ENCODE peak calls at places on chromosomes 7 and 10, in five cellular contexts. I, N, Q, R and E are unnamed samples. For H3K4me1 and H3K36me3, the result is how much of the 10 kb centered on the place peaks cover.

GRCh38 chr7:157423886-157424565 is 87.2 kb downstream of the DNAJB6 start:
- DNase-seq in I (no peak), N (no peak), Q (no peak), R (no peak), E (no peak)

GRCh38 chr7:64874114-64874513 is 29.0 kb upstream of the ZNF273 start:
- DNase-seq in N (no peak), Q (no peak), I (no peak), R (no peak), E (no peak)

GRCh38 chr7:149285581-149285975 is 23.6 kb downstream of the ZNF783 start:
- DNase-seq in N (peak), R (no peak), I (peak), Q (no peak), E (peak)

GRCh38 chr7:119270644-119271043 is 1002.3 kb upstream of the KCND2 start:
- DNase-seq in Q (no peak), R (no peak), N (no peak), I (no peak), E (no peak)

GRCh38 chr7:116809636-116810266 is 52.6 kb upstream of the CAPZA2 start:
- DNase-seq in I (peak), R (no peak), N (peak), Q (no peak), E (peak)

GRCh38 chr10:90598513-90598912 is 259.3 kb downstream of the HTR7 start:
- DNase-seq in Q (no peak), N (no peak), I (no peak), R (no peak), E (no peak)

GRCh38 chr7:5514440-5515035 is 90.9 kb upstream of the TNRC18 start:
- DNase-seq in Q (no peak), I (no peak), N (no peak), R (peak), E (no peak)

GRCh38 chr7:64559206-64559605 is 3.7 kb downstream of the ZNF680 start:
- DNase-seq in N (no peak), I (peak), Q (no peak), R (no peak), E (peak)

GRCh38 chr7:266851-267840 is 22.8 kb upstream of the FOXL3 start:
- DNase-seq in I (no peak), N (no peak), R (peak), Q (no peak), E (no peak)

GRCh38 chr10:119153041-119153440 is 12.5 kb downstream of the SFXN4 start:
- DNase-seq in R (no peak), I (no peak), Q (no peak), N (no peak), E (no peak)

GRCh38 chr10:113053881-113054280 is 103.8 kb downstream of the TCF7L2 start:
- DNase-seq in N (peak), Q (no peak), I (peak), R (no peak), E (no peak)
- H3K4me1 ChIP-seq in N (half or more), Q (under half), I (half or more), R (half or more), E (under half)

DNA sequence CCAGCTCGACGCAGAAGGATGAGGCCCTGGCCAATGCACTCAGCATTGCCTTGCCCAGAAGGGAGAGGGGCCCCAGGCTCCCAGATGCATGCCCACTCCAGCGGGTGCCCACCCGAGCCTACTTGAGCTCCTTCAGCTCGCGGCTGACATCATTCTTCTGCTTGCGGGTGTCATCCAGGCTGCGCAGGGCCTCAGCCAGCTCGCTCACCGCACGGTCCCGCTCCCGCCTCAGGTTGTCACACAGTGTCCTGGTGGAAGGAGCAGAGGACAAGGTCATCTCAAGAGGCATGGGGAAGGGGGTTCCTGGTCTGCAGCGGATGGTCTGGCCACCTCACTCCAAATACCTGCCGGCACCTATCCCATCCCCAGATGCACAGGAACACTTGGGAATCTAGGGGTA is 92.8 kb downstream of the DLG5 start:
- DNase-seq in N (no peak), R (peak), Q (no peak), I (no peak), E (no peak)
- H3K36me3 ChIP-seq in N (under half), R (half or more), Q (under half), I (under half), E (under half)

GRCh38 chr10:21602313-21602712 is 68.3 kb downstream of the MLLT10 start:
- DNase-seq in R (no peak), N (no peak), Q (no peak), I (no peak), E (no peak)

GRCh38 chr10:21603721-21604120 is 69.7 kb downstream of the MLLT10 start:
- DNase-seq in Q (no peak), N (no peak), I (no peak), R (no peak), E (no peak)

GRCh38 chr10:21600804-21601512 is 66.9 kb downstream of the MLLT10 start:
- DNase-seq in N (no peak), Q (no peak), I (no peak), R (no peak), E (no peak)

GRCh38 chr10:21604651-21605050 is 70.6 kb downstream of the MLLT10 start:
- DNase-seq in N (no peak), I (peak), Q (no peak), R (no peak), E (no peak)

DNA sequence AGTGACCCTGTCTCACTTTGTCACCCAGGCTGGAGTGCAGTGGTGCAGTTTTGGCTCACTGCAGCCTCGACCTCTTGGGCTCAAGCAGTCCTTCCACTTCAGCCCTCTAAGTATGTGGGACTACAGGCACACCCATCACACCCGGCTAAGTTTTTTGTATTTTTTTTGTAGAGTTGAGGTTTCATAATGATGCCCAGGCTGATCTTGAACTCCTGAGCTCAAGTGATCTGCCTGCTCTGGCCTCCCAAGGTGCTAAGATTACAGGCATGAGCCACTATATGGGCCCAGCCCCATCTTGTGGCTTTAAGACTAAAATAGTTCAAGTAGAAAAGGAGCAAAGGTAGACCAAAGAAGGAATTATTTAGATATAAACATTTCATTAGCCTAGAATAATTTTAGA is 65.5 kb downstream of the MLLT10 start:
- DNase-seq in R (no peak), Q (no peak), N (no peak), I (no peak), E (no peak)
- TF ChIP-seq CTCF in R (no peak), Q (peak), N (no peak), I (no peak), E (no peak)

GRCh38 chr10:78901694-78902093 is 167.1 kb upstream of the ZMIZ1 start:
- DNase-seq in I (no peak), N (no peak), R (no peak), Q (no peak), E (no peak)
- H3K4me1 ChIP-seq in I (under half), N (under half), R (under half), Q (under half), E (under half)

DNA sequence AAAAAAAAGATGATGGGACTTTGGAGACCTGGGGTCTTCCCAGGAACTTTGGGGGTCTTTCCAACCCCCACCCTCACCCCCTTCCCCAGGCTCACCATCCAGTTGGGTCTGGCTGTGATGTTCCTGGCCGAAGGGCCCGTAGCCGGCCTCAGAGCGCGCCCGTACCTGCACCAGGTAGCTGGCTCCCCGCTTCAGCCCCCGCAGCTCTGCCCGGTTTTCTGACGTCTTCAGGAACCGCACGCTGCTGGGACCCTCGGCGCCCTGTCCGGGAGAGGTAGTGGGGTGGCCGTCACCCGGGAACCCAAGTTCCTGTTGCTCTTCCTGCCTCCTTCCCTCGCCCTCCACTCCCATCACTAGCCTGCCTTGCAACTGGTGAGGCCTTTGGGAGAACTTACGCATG is 10.2 kb downstream of the EPHB4 start:
- DNase-seq in Q (no peak), I (no peak), N (no peak), R (no peak), E (no peak)
- H3K36me3 ChIP-seq in Q (under half), I (half or more), N (under half), R (half or more), E (half or more)

DNA sequence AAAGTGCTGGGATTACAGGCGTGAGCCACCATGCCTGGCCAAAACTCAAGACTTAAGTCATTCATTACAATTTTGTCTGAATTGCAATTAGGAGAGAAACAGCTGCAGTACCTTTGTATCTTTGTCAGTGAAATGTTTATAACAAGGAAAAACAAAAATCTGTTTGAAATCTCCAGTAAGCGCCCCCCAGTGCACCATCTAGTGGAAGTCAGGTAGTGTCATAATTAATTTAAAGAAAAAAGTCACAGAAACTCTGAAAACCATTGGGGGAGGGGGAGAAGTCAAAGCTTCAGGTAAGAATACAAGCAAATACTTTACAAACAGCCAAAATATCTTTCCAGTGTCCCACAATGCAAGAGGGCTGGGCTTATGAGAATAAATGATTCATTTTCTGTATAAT is 2.8 kb downstream of the MPP7 start:
- DNase-seq in R (no peak), I (no peak), N (no peak), Q (no peak), E (no peak)
- TF ChIP-seq CTCF in R (no peak), I (no peak), N (no peak), Q (no peak), E (no peak)

DNA sequence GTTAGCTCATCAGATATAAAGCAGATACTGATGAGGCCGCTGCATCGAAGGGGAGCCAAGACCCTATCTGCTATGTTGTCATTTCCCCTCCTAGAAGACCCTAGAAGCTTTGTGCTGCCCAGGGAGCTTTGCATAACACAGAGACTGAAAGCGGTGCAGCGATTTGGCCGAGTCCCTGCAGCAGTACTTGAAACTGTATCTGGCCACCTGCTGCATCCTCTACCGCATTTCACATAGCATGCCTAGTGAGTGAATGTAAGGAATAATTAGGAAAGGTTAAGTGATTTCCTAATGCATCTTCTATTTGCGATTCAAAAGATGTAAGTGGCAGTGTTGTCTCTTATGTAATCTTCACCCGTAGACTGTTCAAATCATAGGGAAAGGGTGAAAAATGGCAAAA is 106.7 kb downstream of the LRMDA start:
- DNase-seq in R (no peak), I (no peak), N (no peak), Q (no peak), E (no peak)
- H3K4me1 ChIP-seq in R (under half), I (under half), N (under half), Q (under half), E (under half)

GRCh38 chr10:96673318-96674099 is 46.8 kb downstream of the PIK3AP1 start:
- DNase-seq in Q (peak), I (peak), N (peak), R (peak), E (peak)

GRCh38 chr10:96672491-96673175 is 47.7 kb downstream of the PIK3AP1 start:
- DNase-seq in Q (no peak), R (no peak), I (no peak), N (no peak), E (no peak)

GRCh38 chr10:96678725-96679124 is 41.6 kb downstream of the PIK3AP1 start:
- DNase-seq in Q (no peak), R (no peak), I (no peak), N (no peak), E (no peak)

GRCh38 chr10:96675846-96676245 is 44.5 kb downstream of the PIK3AP1 start:
- DNase-seq in Q (no peak), N (no peak), I (no peak), R (no peak), E (no peak)

GRCh38 chr10:96676272-96677112 is 43.8 kb downstream of the PIK3AP1 start:
- DNase-seq in Q (no peak), N (no peak), R (no peak), I (no peak), E (no peak)
- H3K36me3 ChIP-seq in Q (under half), N (under half), R (under half), I (under half), E (under half)

GRCh38 chr10:37434091-37434490 is 308.7 kb downstream of the ANKRD30A start:
- DNase-seq in N (no peak), Q (no peak), I (no peak), R (no peak), E (no peak)
- TF ChIP-seq CTCF in N (peak), Q (peak), I (no peak), R (no peak), E (no peak)

DNA sequence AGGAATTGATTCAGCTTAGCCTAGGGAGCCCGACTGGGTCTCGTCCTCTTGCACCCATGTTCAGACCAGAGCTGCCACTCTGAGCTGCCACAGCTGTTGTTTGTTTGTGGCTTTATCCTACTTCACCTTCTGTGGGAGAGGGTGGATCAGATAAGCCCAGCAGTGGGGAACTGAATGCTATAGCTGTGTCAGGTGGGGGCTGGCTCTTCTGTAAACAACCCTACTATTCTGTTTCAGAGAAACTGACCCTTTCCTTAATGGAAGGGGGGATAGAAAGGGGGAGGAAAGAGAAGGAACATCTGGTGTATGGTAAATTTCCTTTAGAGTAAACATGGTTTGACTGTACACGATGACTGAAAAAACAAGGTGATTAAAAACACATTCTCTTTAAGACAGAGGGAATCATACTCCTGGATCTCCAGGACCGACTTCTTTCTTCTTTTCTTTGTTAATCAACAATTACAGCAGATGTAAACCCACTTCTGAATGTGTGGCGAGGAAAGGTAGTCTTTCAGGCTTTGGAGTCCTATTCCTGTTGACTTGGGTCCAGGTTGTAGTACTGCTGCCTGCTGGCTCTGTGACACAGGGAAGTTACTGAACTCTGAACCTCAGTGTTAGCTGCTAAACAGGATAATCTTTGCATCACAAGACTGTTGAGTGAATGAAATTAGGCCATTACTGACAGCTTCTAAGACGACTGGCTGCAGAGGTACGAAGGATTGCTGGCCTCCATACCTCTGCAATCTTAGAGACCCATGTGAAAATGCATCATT is 6.0 kb downstream of the PRXL2A start:
- DNase-seq in I (peak), N (no peak), Q (no peak), R (no peak), E (no peak)
- H3K4me1 ChIP-seq in I (half or more), N (half or more), Q (under half), R (under half), E (half or more)